ENCODE peak calls at places on chromosomes 13 and 19, in ten cellular contexts. P, A, W, Q, Z, Y, E, T, C and X are unnamed samples.

GRCh38 chr13:20997301-20998061 is 63.9 kb downstream of the LATS2 start:
- DNase-seq in W (no peak), A (no peak), Z (no peak), T (no peak), Y (no peak), P (no peak), E (no peak), C (no peak), Q (no peak), X (no peak)

GRCh38 chr19:39996811-39997594 is at the start of gene ZNF546:
- DNase-seq in A (peak; percentile 90), C (peak; percentile 92), E (peak; percentile 85), Y (peak; percentile 81), Z (peak; percentile 83), T (peak; percentile 90), Q (peak; percentile 82), W (peak; percentile 81), P (peak; percentile 86), X (peak; percentile 74)

GRCh38 chr13:21739771-21740170 is 68.9 kb downstream of the FGF9 start:
- DNase-seq in Q (no peak), Y (no peak), C (no peak), T (no peak), Z (no peak), A (no peak), E (no peak), P (no peak), W (no peak), X (no peak)

GRCh38 chr19:18660051-18660910 is 23.2 kb upstream of the CRTC1 start:
- DNase-seq in Q (no peak), Z (no peak), T (no peak), Y (no peak), A (no peak), C (no peak), W (no peak), E (no peak), P (no peak), X (no peak)

GRCh38 chr19:16200038-16200775 is 2.5 kb downstream of the AP1M1 start:
- DNase-seq in C (no peak), T (peak; percentile 2), A (no peak), Y (no peak), Q (no peak), Z (no peak), E (no peak), P (no peak), W (no peak), X (no peak)

GRCh38 chr19:52691737-52692136 is 43.1 kb downstream of the ZNF611 start:
- DNase-seq in Y (no peak), Q (no peak), E (no peak), W (no peak), A (no peak), Z (no peak), C (peak; percentile 3), T (no peak), P (no peak), X (no peak)

GRCh38 chr19:5949792-5950305 is 28.1 kb downstream of the RANBP3 start:
- DNase-seq in W (peak; percentile 27), A (peak; percentile 16), C (no peak), Z (peak; percentile 15), E (no peak), Y (peak; percentile 19), T (no peak), P (peak; percentile 12), Q (no peak), X (no peak)

GRCh38 chr13:64276232-64276631 is 2860.6 kb upstream of the PCDH20 start:
- DNase-seq in T (no peak), W (no peak), E (no peak), C (no peak), Z (no peak), Q (no peak), P (no peak), Y (no peak), A (no peak), X (no peak)

GRCh38 chr19:18507021-18507726 is 14.7 kb downstream of the ELL start:
- DNase-seq in T (no peak), P (no peak), C (no peak), E (no peak), Y (no peak), W (no peak), Z (no peak), Q (no peak), A (peak; percentile 18), X (no peak)

GRCh38 chr19:3817761-3818160 is 31.6 kb upstream of the MATK start:
- DNase-seq in P (no peak), Y (no peak), W (no peak), T (no peak), Q (no peak), E (no peak), Z (no peak), A (no peak), C (no peak), X (no peak)

GRCh38 chr13:98571955-98572662 is 4.8 kb downstream of the STK24 start:
- DNase-seq in W (no peak), C (no peak), Q (no peak), Y (no peak), E (no peak), A (no peak), P (no peak), Z (no peak), T (no peak), X (no peak)

GRCh38 chr13:45782327-45783045 is 69.1 kb downstream of the SIAH3 start:
- DNase-seq in E (peak; percentile 38), A (no peak), C (no peak), P (no peak), Q (no peak), Z (no peak), T (no peak), Y (no peak), W (no peak), X (no peak)